ENCODE peak calls at places on chromosomes 3 and 15, in ten cellular contexts. One of them, this sample, is unnamed.

GRCh38 chr3:124078978-124079911 is 87.3 kb upstream of the ROPN1 start:
- DNase-seq in effector CD4-positive, alpha-beta T cell: no peak
- DNase-seq in hepatocyte: peak
- DNase-seq in Panc1: peak
- DNase-seq in M059J: peak
- DNase-seq in HEK293T: peak
- DNase-seq in stimulated activated CD4-positive, alpha-beta T cell treated with anti-CD3 and anti-CD28 coated beads, Interleukin-1b, Interleukin-23, amount 100 ng/mL, for 48 hours: peak
- DNase-seq in GM12864: no peak
- DNase-seq in HS-27A: peak
- DNase-seq in nucleus accumbens: no peak
- DNase-seq in this sample: no peak

GRCh38 chr3:195001261-195001660 is 269.7 kb downstream of the XXYLT1 start:
- DNase-seq in HS-27A: no peak
- DNase-seq in GM12864: no peak
- DNase-seq in effector CD4-positive, alpha-beta T cell: no peak
- DNase-seq in nucleus accumbens: no peak
- DNase-seq in stimulated activated CD4-positive, alpha-beta T cell treated with anti-CD3 and anti-CD28 coated beads, Interleukin-1b, Interleukin-23, amount 100 ng/mL, for 48 hours: no peak
- DNase-seq in HEK293T: no peak
- DNase-seq in M059J: no peak
- DNase-seq in hepatocyte: no peak
- DNase-seq in Panc1: no peak
- DNase-seq in this sample: no peak

GRCh38 chr3:58535531-58536500 is 1.2 kb downstream of the ACOX2 start:
- DNase-seq in HS-27A: no peak
- DNase-seq in hepatocyte: peak
- DNase-seq in M059J: peak
- DNase-seq in nucleus accumbens: no peak
- DNase-seq in stimulated activated CD4-positive, alpha-beta T cell treated with anti-CD3 and anti-CD28 coated beads, Interleukin-1b, Interleukin-23, amount 100 ng/mL, for 48 hours: no peak
- DNase-seq in HEK293T: no peak
- DNase-seq in Panc1: no peak
- DNase-seq in GM12864: no peak
- DNase-seq in effector CD4-positive, alpha-beta T cell: no peak
- DNase-seq in this sample: no peak

GRCh38 chr3:55490194-55490913 is 3.2 kb upstream of the WNT5A start:
- DNase-seq in hepatocyte: no peak
- DNase-seq in HS-27A: no peak
- DNase-seq in M059J: peak
- DNase-seq in stimulated activated CD4-positive, alpha-beta T cell treated with anti-CD3 and anti-CD28 coated beads, Interleukin-1b, Interleukin-23, amount 100 ng/mL, for 48 hours: no peak
- DNase-seq in Panc1: no peak
- DNase-seq in nucleus accumbens: no peak
- DNase-seq in GM12864: no peak
- DNase-seq in effector CD4-positive, alpha-beta T cell: no peak
- DNase-seq in HEK293T: no peak
- DNase-seq in this sample: no peak

GRCh38 chr3:144031938-144032337 is 60.3 kb downstream of the DIPK2A start:
- DNase-seq in stimulated activated CD4-positive, alpha-beta T cell treated with anti-CD3 and anti-CD28 coated beads, Interleukin-1b, Interleukin-23, amount 100 ng/mL, for 48 hours: no peak
- DNase-seq in hepatocyte: no peak
- DNase-seq in Panc1: no peak
- DNase-seq in effector CD4-positive, alpha-beta T cell: no peak
- DNase-seq in HS-27A: no peak
- DNase-seq in HEK293T: no peak
- DNase-seq in M059J: peak
- DNase-seq in nucleus accumbens: peak
- DNase-seq in GM12864: no peak
- DNase-seq in this sample: no peak

GRCh38 chr3:139339219-139339906 is 4.5 kb upstream of the MRPS22 start:
- DNase-seq in HEK293T: no peak
- DNase-seq in effector CD4-positive, alpha-beta T cell: no peak
- DNase-seq in M059J: peak
- DNase-seq in hepatocyte: no peak
- DNase-seq in stimulated activated CD4-positive, alpha-beta T cell treated with anti-CD3 and anti-CD28 coated beads, Interleukin-1b, Interleukin-23, amount 100 ng/mL, for 48 hours: no peak
- DNase-seq in nucleus accumbens: no peak
- DNase-seq in Panc1: no peak
- DNase-seq in HS-27A: no peak
- DNase-seq in GM12864: no peak
- DNase-seq in this sample: no peak

GRCh38 chr3:106380232-106380631 is 511.4 kb upstream of the CBLB start:
- DNase-seq in HEK293T: no peak
- DNase-seq in nucleus accumbens: no peak
- DNase-seq in M059J: no peak
- DNase-seq in stimulated activated CD4-positive, alpha-beta T cell treated with anti-CD3 and anti-CD28 coated beads, Interleukin-1b, Interleukin-23, amount 100 ng/mL, for 48 hours: no peak
- DNase-seq in effector CD4-positive, alpha-beta T cell: no peak
- DNase-seq in GM12864: no peak
- DNase-seq in Panc1: no peak
- DNase-seq in HS-27A: no peak
- DNase-seq in hepatocyte: no peak
- DNase-seq in this sample: no peak

GRCh38 chr3:177820683-177821316 is 623.5 kb upstream of the TBL1XR1 start:
- DNase-seq in effector CD4-positive, alpha-beta T cell: no peak
- DNase-seq in HS-27A: no peak
- DNase-seq in stimulated activated CD4-positive, alpha-beta T cell treated with anti-CD3 and anti-CD28 coated beads, Interleukin-1b, Interleukin-23, amount 100 ng/mL, for 48 hours: no peak
- DNase-seq in M059J: peak
- DNase-seq in Panc1: no peak
- DNase-seq in nucleus accumbens: no peak
- DNase-seq in HEK293T: no peak
- DNase-seq in hepatocyte: no peak
- DNase-seq in GM12864: peak
- DNase-seq in this sample: no peak

GRCh38 chr15:69692342-69692741 is 239.7 kb downstream of the RPLP1 start:
- DNase-seq in stimulated activated CD4-positive, alpha-beta T cell treated with anti-CD3 and anti-CD28 coated beads, Interleukin-1b, Interleukin-23, amount 100 ng/mL, for 48 hours: no peak
- DNase-seq in HEK293T: no peak
- DNase-seq in Panc1: no peak
- DNase-seq in nucleus accumbens: no peak
- DNase-seq in GM12864: no peak
- DNase-seq in hepatocyte: no peak
- DNase-seq in M059J: no peak
- DNase-seq in effector CD4-positive, alpha-beta T cell: no peak
- DNase-seq in HS-27A: no peak
- DNase-seq in this sample: no peak

GRCh38 chr3:11661827-11662226 is 18.1 kb upstream of the VGLL4 start:
- DNase-seq in HS-27A: no peak
- DNase-seq in GM12864: no peak
- DNase-seq in stimulated activated CD4-positive, alpha-beta T cell treated with anti-CD3 and anti-CD28 coated beads, Interleukin-1b, Interleukin-23, amount 100 ng/mL, for 48 hours: no peak
- DNase-seq in Panc1: no peak
- DNase-seq in HEK293T: no peak
- DNase-seq in hepatocyte: no peak
- DNase-seq in effector CD4-positive, alpha-beta T cell: no peak
- DNase-seq in nucleus accumbens: no peak
- DNase-seq in M059J: peak
- DNase-seq in this sample: no peak

GRCh38 chr3:126515066-126515706 is 2.4 kb downstream of the UROC1 start:
- DNase-seq in effector CD4-positive, alpha-beta T cell: no peak
- DNase-seq in HS-27A: no peak
- DNase-seq in hepatocyte: no peak
- DNase-seq in M059J: no peak
- DNase-seq in GM12864: no peak
- DNase-seq in HEK293T: no peak
- DNase-seq in stimulated activated CD4-positive, alpha-beta T cell treated with anti-CD3 and anti-CD28 coated beads, Interleukin-1b, Interleukin-23, amount 100 ng/mL, for 48 hours: no peak
- DNase-seq in nucleus accumbens: no peak
- DNase-seq in Panc1: no peak
- DNase-seq in this sample: no peak

GRCh38 chr3:120907659-120908029 is 361 bp upstream of the STXBP5L start:
- DNase-seq in HS-27A: no peak
- DNase-seq in M059J: no peak
- DNase-seq in nucleus accumbens: peak
- DNase-seq in HEK293T: no peak
- DNase-seq in effector CD4-positive, alpha-beta T cell: no peak
- DNase-seq in stimulated activated CD4-positive, alpha-beta T cell treated with anti-CD3 and anti-CD28 coated beads, Interleukin-1b, Interleukin-23, amount 100 ng/mL, for 48 hours: no peak
- DNase-seq in GM12864: no peak
- DNase-seq in hepatocyte: no peak
- DNase-seq in Panc1: no peak
- DNase-seq in this sample: no peak

GRCh38 chr3:196772897-196773296 is 33.2 kb downstream of the PAK2 start:
- DNase-seq in nucleus accumbens: peak
- DNase-seq in HS-27A: no peak
- DNase-seq in GM12864: no peak
- DNase-seq in HEK293T: no peak
- DNase-seq in effector CD4-positive, alpha-beta T cell: no peak
- DNase-seq in stimulated activated CD4-positive, alpha-beta T cell treated with anti-CD3 and anti-CD28 coated beads, Interleukin-1b, Interleukin-23, amount 100 ng/mL, for 48 hours: no peak
- DNase-seq in Panc1: no peak
- DNase-seq in hepatocyte: no peak
- DNase-seq in M059J: no peak
- DNase-seq in this sample: no peak

GRCh38 chr3:14522129-14522691 is 17.9 kb downstream of the GRIP2 start:
- DNase-seq in M059J: no peak
- DNase-seq in hepatocyte: no peak
- DNase-seq in stimulated activated CD4-positive, alpha-beta T cell treated with anti-CD3 and anti-CD28 coated beads, Interleukin-1b, Interleukin-23, amount 100 ng/mL, for 48 hours: no peak
- DNase-seq in Panc1: no peak
- DNase-seq in HS-27A: no peak
- DNase-seq in HEK293T: no peak
- DNase-seq in nucleus accumbens: no peak
- DNase-seq in effector CD4-positive, alpha-beta T cell: no peak
- DNase-seq in GM12864: no peak
- DNase-seq in this sample: no peak

GRCh38 chr3:165658027-165658426 is 179.2 kb downstream of the BCHE start:
- DNase-seq in Panc1: no peak
- DNase-seq in HS-27A: no peak
- DNase-seq in GM12864: no peak
- DNase-seq in M059J: no peak
- DNase-seq in hepatocyte: no peak
- DNase-seq in stimulated activated CD4-positive, alpha-beta T cell treated with anti-CD3 and anti-CD28 coated beads, Interleukin-1b, Interleukin-23, amount 100 ng/mL, for 48 hours: no peak
- DNase-seq in effector CD4-positive, alpha-beta T cell: no peak
- DNase-seq in nucleus accumbens: no peak
- DNase-seq in HEK293T: no peak
- DNase-seq in this sample: no peak

This sample was measured in central memory CD4-positive, alpha-beta T cell.